ENCODE peak calls at places on chromosomes 4 and X, in four cellular contexts. D is AG09309; E is CD4-positive, alpha-beta T cell; O is heart right ventricle. C is an unnamed sample.

GRCh38 chr4:180937083-180937482 is 1306.1 kb upstream of the TENM3 start:
- DNase-seq in D (no peak), E (no peak), O (no peak), C (no peak)

GRCh38 chrX:7139202-7140081 is 8.1 kb upstream of the STS start:
- DNase-seq in D (no peak), E (no peak), O (no peak), C (no peak)

GRCh38 chr4:11427201-11427996 is 1.3 kb downstream of the HS3ST1 start:
- DNase-seq in D (no peak), E (no peak), O (no peak), C (no peak)

GRCh38 chr4:158519226-158519625 is 2.5 kb upstream of the RXFP1 start:
- DNase-seq in D (no peak), E (no peak), O (no peak), C (no peak)

GRCh38 chr4:1571986-1572385 is 112.1 kb downstream of the FAM53A start:
- DNase-seq in D (no peak), E (no peak), O (no peak), C (no peak)

GRCh38 chrX:136057567-136057966 is 72.3 kb downstream of the SLC9A6 start:
- DNase-seq in D (no peak), E (no peak), O (no peak), C (no peak)

GRCh38 chr4:28926156-28926555 is 1794.0 kb upstream of the PCDH7 start:
- DNase-seq in D (no peak), E (no peak), O (no peak), C (no peak)

GRCh38 chr4:1418494-1419285 is 12.4 kb upstream of the NKX1-1 start:
- DNase-seq in D (no peak), E (no peak), O (no peak), C (no peak)

GRCh38 chrX:39070009-39070408 is 268.8 kb downstream of the MID1IP1 start:
- DNase-seq in D (no peak), E (no peak), O (no peak), C (no peak)

GRCh38 chrX:73021361-73022092 is 18.8 kb downstream of the PABPC1L2B start:
- DNase-seq in D (no peak), E (no peak), O (no peak), C (no peak)

GRCh38 chrX:105464611-105465010 is 244.1 kb upstream of the TEX13A start:
- DNase-seq in D (no peak), E (no peak), O (no peak), C (no peak)

GRCh38 chr4:22389240-22389871 is 126.5 kb downstream of the ADGRA3 start:
- DNase-seq in D (peak; percentile 68), E (no peak), O (peak; percentile 25), C (peak; percentile 23)

GRCh38 chrX:145773006-145773405 is 44.6 kb upstream of the SLITRK2 start:
- DNase-seq in D (no peak), E (no peak), O (no peak), C (no peak)

GRCh38 chr4:67871867-67872266 is 11.9 kb downstream of the TMPRSS11D start:
- DNase-seq in D (peak; percentile 20), E (no peak), O (no peak), C (no peak)

GRCh38 chr4:26238426-26238781 is 82.4 kb upstream of the RBPJ start:
- DNase-seq in D (no peak), E (no peak), O (no peak), C (no peak)

GRCh38 chr4:158999166-158999682 is 103.7 kb upstream of the RAPGEF2 start:
- DNase-seq in D (no peak), E (no peak), O (no peak), C (no peak)

GRCh38 chrX:35115205-35115604 is 172.6 kb downstream of the FAM47B start:
- DNase-seq in D (peak; percentile 42), E (no peak), O (no peak), C (no peak)

GRCh38 chr4:155474758-155475157 is 98.0 kb upstream of the MAP9 start:
- DNase-seq in D (no peak), E (no peak), O (no peak), C (no peak)

GRCh38 chr4:52507774-52508173 is 151.3 kb downstream of the USP46 start:
- DNase-seq in D (no peak), E (no peak), O (peak; percentile 56), C (no peak)

GRCh38 chrX:141632124-141632523 is 42.6 kb downstream of the SPANXA2 start:
- DNase-seq in D (no peak), E (no peak), O (no peak), C (no peak)

GRCh38 chrX:40877869-40878268 is 142.5 kb upstream of the MED14 start:
- DNase-seq in D (no peak), E (no peak), O (no peak), C (no peak)

GRCh38 chr4:89551191-89551590 is 243.6 kb upstream of the GPRIN3 start:
- DNase-seq in D (no peak), E (no peak), O (no peak), C (no peak)

GRCh38 chr4:83112678-83113428 is 1.7 kb downstream of the PLAC8 start:
- DNase-seq in D (no peak), E (peak; percentile 10), O (no peak), C (no peak)

GRCh38 chr4:47154816-47155370 is 123.5 kb downstream of the GABRB1 start:
- DNase-seq in D (no peak), E (no peak), O (no peak), C (no peak)

GRCh38 chrX:136183917-136184316 is 36.6 kb downstream of the FHL1 start:
- DNase-seq in D (no peak), E (no peak), O (no peak), C (no peak)

GRCh38 chrX:13598877-13599276 is 29.5 kb downstream of the EGFL6 start:
- DNase-seq in D (no peak), E (no peak), O (no peak), C (no peak)

GRCh38 chr4:38868055-38868965 is 704 bp downstream of the FAM114A1 start:
- DNase-seq in D (no peak), E (no peak), O (peak; percentile 44), C (peak; percentile 59)

GRCh38 chrX:106898462-106898861 is 4.7 kb downstream of the RIPPLY1 start:
- DNase-seq in D (no peak), E (no peak), O (no peak), C (no peak)

GRCh38 chrX:16143968-16144367 is 20.6 kb downstream of the GRPR start:
- DNase-seq in D (no peak), E (no peak), O (no peak), C (no peak)

GRCh38 chr4:186037692-186038658 is 31.0 kb upstream of the TLR3 start:
- DNase-seq in D (peak; percentile 63), E (no peak), O (peak; percentile 73), C (no peak)

GRCh38 chr4:2963185-2964076 is at the start of the genes GRK4 and NOP14:
- DNase-seq in D (peak; percentile 93), E (peak; percentile 96), O (peak; percentile 97), C (peak; percentile 97)

GRCh38 chr4:48585401-48585800 is 95.3 kb downstream of the ZAR1 start:
- DNase-seq in D (no peak), E (no peak), O (no peak), C (no peak)

GRCh38 chrX:16711219-16712115 is 1.0 kb downstream of the CTPS2 start:
- DNase-seq in D (no peak), E (no peak), O (no peak), C (no peak)

GRCh38 chrX:77014655-77015377 is 432.4 kb upstream of the FGF16 start:
- DNase-seq in D (no peak), E (no peak), O (no peak), C (no peak)

GRCh38 chrX:39629001-39629400 is 468.8 kb downstream of the BCOR start:
- DNase-seq in D (no peak), E (no peak), O (no peak), C (no peak)

GRCh38 chr4:43243433-43244116 is 351.1 kb downstream of the GRXCR1 start:
- DNase-seq in D (no peak), E (no peak), O (no peak), C (no peak)

GRCh38 chr4:108774809-108775530 is 12.1 kb upstream of the ETNPPL start:
- DNase-seq in D (no peak), E (no peak), O (peak; percentile 57), C (peak; percentile 74)

GRCh38 chrX:16786791-16787735 is 797 bp downstream of the TXLNG start:
- DNase-seq in D (no peak), E (peak; percentile 11), O (no peak), C (no peak)

GRCh38 chr4:4420421-4420820 is 33.5 kb downstream of the NSG1 start:
- DNase-seq in D (no peak), E (no peak), O (no peak), C (no peak)

GRCh38 chr4:4419896-4420295 is 33.0 kb downstream of the NSG1 start:
- DNase-seq in D (no peak), E (no peak), O (no peak), C (no peak)

GRCh38 chr4:4418676-4419370 is 31.9 kb downstream of the NSG1 start:
- DNase-seq in D (no peak), E (no peak), O (no peak), C (peak; percentile 17)

GRCh38 chr4:4422856-4423485 is 36.1 kb downstream of the NSG1 start:
- DNase-seq in D (no peak), E (no peak), O (no peak), C (no peak)

GRCh38 chr4:4421356-4421755 is 34.5 kb downstream of the NSG1 start:
- DNase-seq in D (no peak), E (no peak), O (no peak), C (no peak)
- TF ChIP-seq CTCF in D (no peak), E (no peak), O (no peak), C (no peak)

GRCh38 chr4:61739899-61740298 is 539.8 kb downstream of the ADGRL3 start:
- DNase-seq in D (no peak), E (no peak), O (no peak), C (no peak)

GRCh38 chr4:61740950-61741638 is 541.0 kb downstream of the ADGRL3 start:
- DNase-seq in D (no peak), E (no peak), O (peak; percentile 25), C (no peak)
- TF ChIP-seq CTCF in D (no peak), E (no peak), O (peak; percentile 28), C (no peak)

GRCh38 chr4:175106301-175106700 is 188.1 kb downstream of the ADAM29 start:
- DNase-seq in D (no peak), E (no peak), O (no peak), C (no peak)

GRCh38 chr4:175103403-175103802 is 185.2 kb downstream of the ADAM29 start:
- DNase-seq in D (no peak), E (no peak), O (no peak), C (no peak)
- TF ChIP-seq CTCF in D (no peak), E (no peak), O (no peak), C (no peak)

GRCh38 chrX:119292445-119292844 is 56.4 kb downstream of the PGRMC1 start:
- DNase-seq in D (no peak), E (no peak), O (no peak), C (no peak)
- TF ChIP-seq CTCF in D (peak; percentile 13), E (no peak), O (no peak), C (no peak)